ENCODE peak calls at places on chromosome 4, in five cellular contexts. V is mesendoderm, P is neuronal stem cell, Y is mesenchymal stem cell, C is IMR-90. R is an unnamed sample.

GRCh38 chr4:82467442-82467841 is 37.1 kb downstream of the ENOPH1 start:
- DNase-seq in V (no peak), P (no peak), Y (no peak), C (no peak), R (no peak)

GRCh38 chr4:138269175-138269574 is 27.0 kb upstream of the SLC7A11 start:
- DNase-seq in V (no peak), P (no peak), Y (no peak), C (peak), R (no peak)

GRCh38 chr4:86640469-86640868 is 46.4 kb downstream of the PTPN13 start:
- DNase-seq in V (no peak), P (no peak), Y (no peak), C (peak), R (no peak)

GRCh38 chr4:111793686-111794085 is 351.6 kb upstream of the FAM241A start:
- DNase-seq in V (peak), P (no peak), Y (no peak), C (no peak), R (no peak)

GRCh38 chr4:107500551-107500950 is 219.5 kb downstream of the PAPSS1 start:
- DNase-seq in V (peak), P (no peak), Y (no peak), C (no peak), R (peak)

GRCh38 chr4:52997132-52997416 is 135.0 kb downstream of the RASL11B start:
- DNase-seq in V (no peak), P (no peak), Y (no peak), C (no peak), R (no peak)

GRCh38 chr4:1571165-1571908 is 112.8 kb downstream of the FAM53A start:
- DNase-seq in V (no peak), P (no peak), Y (no peak), C (no peak), R (no peak)

GRCh38 chr4:88938138-88938537 is 118.8 kb downstream of the FAM13A start:
- DNase-seq in V (peak), P (no peak), Y (peak), C (peak), R (peak)

GRCh38 chr4:102732678-102733445 is 27.9 kb downstream of the MANBA start:
- DNase-seq in V (no peak), P (no peak), Y (no peak), C (no peak), R (no peak)

GRCh38 chr4:38177792-38178665 is 217.8 kb downstream of the PTTG2 start:
- DNase-seq in V (no peak), P (no peak), Y (no peak), C (no peak), R (no peak)

GRCh38 chr4:55087016-55087929 is 38.1 kb downstream of the KDR start:
- DNase-seq in V (peak), P (no peak), Y (no peak), C (no peak), R (no peak)

GRCh38 chr4:154602404-154603020 is 9.9 kb downstream of the FGG start:
- DNase-seq in V (no peak), P (no peak), Y (no peak), C (no peak), R (no peak)

GRCh38 chr4:181504846-181505374 is 738.3 kb upstream of the TENM3 start:
- DNase-seq in V (no peak), P (no peak), Y (no peak), C (no peak), R (no peak)

GRCh38 chr4:89469930-89470375 is 162.4 kb upstream of the GPRIN3 start:
- DNase-seq in V (no peak), P (no peak), Y (peak), C (peak), R (no peak)

GRCh38 chr4:53929955-53930798 is 134.2 kb downstream of the CHIC2 start:
- DNase-seq in V (peak), P (peak), Y (peak), C (peak), R (peak)

GRCh38 chr4:41538887-41539498 is 1.0 kb downstream of the LIMCH1 start:
- DNase-seq in V (no peak), P (no peak), Y (no peak), C (no peak), R (peak)

GRCh38 chr4:98663226-98664006 is 5.0 kb upstream of the TSPAN5 start:
- DNase-seq in V (no peak), P (no peak), Y (no peak), C (no peak), R (no peak)

GRCh38 chr4:77203380-77204197 is 46.6 kb downstream of the CCNG2 start:
- DNase-seq in V (peak), P (peak), Y (peak), C (peak), R (peak)

GRCh38 chr4:173432430-173432829 is 33.5 kb upstream of the SCRG1 start:
- DNase-seq in V (no peak), P (no peak), Y (no peak), C (no peak), R (no peak)

GRCh38 chr4:187996502-187997177 is 1.1 kb downstream of the ZFP42 start:
- DNase-seq in V (peak), P (no peak), Y (no peak), C (no peak), R (peak)

GRCh38 chr4:25863906-25864418 is 1.2 kb upstream of the SEL1L3 start:
- DNase-seq in V (peak), P (no peak), Y (no peak), C (no peak), R (no peak)

GRCh38 chr4:6991771-6992557 is 51.2 kb upstream of the TADA2B start:
- DNase-seq in V (no peak), P (no peak), Y (peak), C (peak), R (no peak)

GRCh38 chr4:110260299-110260698 is 61.9 kb upstream of the ELOVL6 start:
- DNase-seq in V (no peak), P (no peak), Y (no peak), C (no peak), R (no peak)

GRCh38 chr4:180695851-180696250 is 1547.4 kb upstream of the TENM3 start:
- DNase-seq in V (no peak), P (no peak), Y (peak), C (peak), R (no peak)

GRCh38 chr4:182293836-182294235 is 50.6 kb downstream of the TENM3 start:
- DNase-seq in V (peak), P (no peak), Y (no peak), C (no peak), R (peak)

GRCh38 chr4:148447672-148448071 is 5.5 kb upstream of the NR3C2 start:
- DNase-seq in V (no peak), P (no peak), Y (no peak), C (no peak), R (no peak)

GRCh38 chr4:73679836-73680235 is 59.6 kb upstream of the RASSF6 start:
- DNase-seq in V (no peak), P (no peak), Y (no peak), C (peak), R (no peak)

GRCh38 chr4:168659971-168660465 is 163.2 kb downstream of the PALLD start:
- DNase-seq in V (no peak), P (no peak), Y (no peak), C (no peak), R (no peak)

GRCh38 chr4:70651864-70652506 is 14.3 kb downstream of the JCHAIN start:
- DNase-seq in V (peak), P (peak), Y (peak), C (peak), R (no peak)

GRCh38 chr4:7004331-7004730 is 38.8 kb upstream of the TADA2B start:
- DNase-seq in V (no peak), P (no peak), Y (peak), C (no peak), R (no peak)

GRCh38 chr4:182916483-182917181 is 554 bp downstream of the DCTD start:
- DNase-seq in V (peak), P (peak), Y (peak), C (peak), R (no peak)

GRCh38 chr4:151481813-151482212 is 72.8 kb downstream of the FHIP1A start:
- DNase-seq in V (no peak), P (no peak), Y (no peak), C (no peak), R (no peak)

GRCh38 chr4:11424000-11424399 is 4.7 kb downstream of the HS3ST1 start:
- DNase-seq in V (peak), P (peak), Y (peak), C (peak), R (peak)

GRCh38 chr4:107292979-107293378 is 256.9 kb upstream of the DKK2 start:
- DNase-seq in V (no peak), P (no peak), Y (no peak), C (no peak), R (no peak)

GRCh38 chr4:140188975-140189374 is 35.0 kb upstream of the MAML3 start:
- DNase-seq in V (no peak), P (no peak), Y (peak), C (peak), R (no peak)

GRCh38 chr4:86981789-86982188 is 47.0 kb downstream of the AFF1 start:
- DNase-seq in V (no peak), P (no peak), Y (no peak), C (no peak), R (no peak)

GRCh38 chr4:67713531-67714247 is 12.7 kb upstream of the UBA6 start:
- DNase-seq in V (peak), P (no peak), Y (peak), C (peak), R (peak)

GRCh38 chr4:145618210-145618911 is 824 bp upstream of the MMAA start:
- DNase-seq in V (no peak), P (no peak), Y (no peak), C (no peak), R (peak)

GRCh38 chr4:82372502-82372873 is 1.3 kb downstream of the HNRNPD start:
- DNase-seq in V (peak), P (no peak), Y (peak), C (peak), R (peak)

GRCh38 chr4:94032754-94033153 is 174.9 kb upstream of the SMARCAD1 start:
- DNase-seq in V (peak), P (no peak), Y (peak), C (no peak), R (no peak)

GRCh38 chr4:94038195-94038594 is 169.5 kb upstream of the SMARCAD1 start:
- DNase-seq in V (peak), P (no peak), Y (no peak), C (no peak), R (no peak)

GRCh38 chr4:94039226-94039625 is 168.4 kb upstream of the SMARCAD1 start:
- DNase-seq in V (peak), P (no peak), Y (no peak), C (no peak), R (no peak)

DNA sequence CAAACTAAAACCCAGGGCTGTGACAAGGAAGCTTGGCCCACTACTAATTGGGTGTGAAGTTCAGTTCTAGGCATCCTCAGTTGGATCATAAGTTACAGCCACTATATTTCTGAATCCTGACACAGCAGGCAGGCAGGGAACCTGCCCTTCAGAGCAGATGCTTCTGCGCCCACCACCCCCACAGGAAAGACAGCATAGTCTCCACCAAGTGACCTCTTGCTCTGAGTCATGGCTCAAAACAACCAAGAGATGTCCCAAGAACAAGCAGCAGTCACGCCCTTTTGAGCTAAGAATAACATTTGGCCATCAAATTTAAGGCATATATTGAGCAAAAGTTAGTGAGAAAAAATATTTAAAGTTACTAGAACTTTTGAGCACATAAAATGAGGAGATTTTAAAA is 170.7 kb upstream of the SMARCAD1 start:
- DNase-seq in V (peak), P (no peak), Y (peak), C (no peak), R (no peak)
- H3K4ac ChIP-seq in V (no peak), P (no peak), Y (no peak), C (no peak), R (no peak)

DNA sequence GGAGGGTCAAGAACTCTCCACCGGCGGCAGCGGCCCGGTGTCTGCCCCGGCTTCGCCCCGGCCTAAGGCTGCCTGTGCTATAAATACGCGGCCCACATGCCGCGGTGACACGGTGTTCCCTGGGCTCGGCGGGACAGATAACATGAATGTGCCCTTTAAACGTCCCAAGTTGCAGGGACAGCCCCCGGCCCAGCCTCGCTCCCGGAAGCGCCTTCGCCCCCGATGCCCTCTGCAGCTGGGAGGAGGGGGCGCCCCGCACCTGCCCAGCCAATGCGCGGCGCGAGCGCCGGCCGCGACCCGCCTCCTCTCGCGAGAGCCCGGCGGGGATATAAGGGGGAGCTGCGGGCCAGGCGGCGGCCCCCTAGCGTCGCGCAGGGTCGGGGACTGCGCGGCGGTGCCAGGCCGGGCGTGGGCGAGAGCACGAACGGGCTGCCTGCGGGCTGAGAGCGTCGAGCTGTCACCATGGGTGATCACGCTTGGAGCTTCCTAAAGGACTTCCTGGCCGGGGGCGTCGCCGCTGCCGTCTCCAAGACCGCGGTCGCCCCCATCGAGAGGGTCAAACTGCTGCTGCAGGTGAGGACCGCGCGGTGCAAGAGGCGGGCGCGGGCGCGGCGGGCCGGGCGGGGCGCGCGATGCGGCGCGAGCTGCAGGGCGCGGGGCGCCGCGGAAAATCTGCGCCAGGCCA is at the start of gene SLC25A4:
- DNase-seq in V (peak), P (peak), Y (peak), C (peak), R (peak)
- H3K4ac ChIP-seq in V (no peak), P (no peak), Y (peak), C (peak), R (peak)

DNA sequence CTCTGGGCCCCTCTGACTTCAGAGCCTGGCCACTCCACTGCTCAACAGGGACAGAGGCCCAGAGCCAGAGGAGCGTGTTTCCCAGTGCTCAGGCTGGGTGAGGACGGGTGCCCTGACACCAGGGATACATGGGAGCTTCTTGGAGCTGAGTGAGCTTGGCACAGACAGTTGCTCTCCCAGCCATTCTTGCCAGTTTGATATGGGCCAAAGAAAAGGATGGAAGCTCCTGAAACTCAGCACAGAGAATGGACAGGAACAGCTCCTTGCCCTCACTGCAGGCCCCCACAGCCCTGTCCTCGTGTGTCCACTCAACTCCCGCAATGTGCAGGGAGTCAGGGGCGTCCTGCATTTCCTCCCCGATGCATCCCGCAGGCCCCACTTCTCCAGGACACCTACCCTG is 38.8 kb downstream of the NSG1 start:
- DNase-seq in V (no peak), P (no peak), Y (no peak), C (no peak), R (no peak)
- H3K4ac ChIP-seq in V (no peak), P (no peak), Y (no peak), C (no peak), R (no peak)

DNA sequence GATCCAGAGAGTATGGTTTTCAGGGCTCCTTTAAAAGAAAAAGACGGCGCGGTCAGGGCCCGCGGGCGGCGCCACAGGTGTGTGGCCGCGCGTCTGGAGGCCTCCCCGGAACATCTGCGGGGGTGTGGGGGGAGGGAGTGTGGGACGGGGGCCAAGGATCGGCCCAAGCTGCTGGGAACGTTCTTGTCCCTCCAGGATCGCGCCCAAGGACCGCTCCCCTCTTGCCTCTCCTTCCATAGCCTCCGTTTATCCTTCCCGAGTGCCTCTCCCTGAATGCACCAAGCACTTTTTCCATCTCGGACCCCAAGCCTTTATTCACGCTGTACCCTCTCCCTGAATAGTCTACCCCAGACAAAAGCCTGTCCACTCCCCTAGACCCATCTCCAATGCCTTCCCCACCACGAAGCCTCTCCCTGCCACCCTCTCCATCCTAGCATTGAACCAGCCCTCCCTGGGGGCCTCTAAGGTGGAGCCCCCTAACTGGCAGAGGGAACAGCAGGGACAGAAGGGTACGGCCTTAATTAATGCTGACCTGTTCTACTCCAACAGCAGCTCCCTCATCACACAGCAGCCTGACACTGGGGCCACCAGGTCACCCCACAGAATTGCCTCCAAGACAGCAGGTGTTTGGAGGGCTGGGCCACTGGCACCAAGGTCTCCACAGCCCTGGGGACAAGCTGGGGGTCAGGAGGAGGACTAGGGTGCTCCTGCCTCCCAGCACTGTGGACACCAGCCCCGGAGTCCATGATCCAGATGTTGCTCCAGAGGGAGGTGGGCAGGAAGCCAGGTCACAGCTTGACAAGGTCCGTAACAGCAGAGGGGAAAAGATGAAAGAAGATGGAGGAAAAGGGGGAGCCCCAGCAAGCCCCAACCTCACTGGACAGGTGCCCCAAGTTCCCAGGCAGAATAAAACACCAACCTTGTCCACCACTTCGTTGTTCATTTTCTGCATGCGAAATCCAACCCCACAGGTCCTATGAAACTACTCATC is 3.9 kb downstream of the CRMP1 start:
- DNase-seq in V (no peak), P (no peak), Y (no peak), C (no peak), R (no peak)
- H3K4ac ChIP-seq in V (no peak), P (no peak), Y (no peak), C (no peak), R (no peak)

GRCh38 chr4:5930456-5930855 is 37.6 kb upstream of the CRMP1 start:
- DNase-seq in V (no peak), P (no peak), Y (no peak), C (no peak), R (no peak)
- H3K4ac ChIP-seq in V (no peak), P (no peak), Y (no peak), C (no peak), R (no peak)